ENCODE peak calls at places on chromosome 14, in six cellular contexts. One of them, this sample, is unnamed.

GRCh38 chr14:67270933-67271332 is 29.7 kb downstream of the PALS1 start:
- DNase-seq in hepatic stellate cell: no peak
- DNase-seq in AG04449: no peak
- DNase-seq in stimulated activated CD8-positive, alpha-beta memory T cell treated with anti-CD3 and anti-CD28 coated beads, Interleukin-4, amount 100 ng/mL, for 1 hour: no peak
- DNase-seq in NCI-H510A: no peak
- DNase-seq in H54: no peak
- DNase-seq in this sample: no peak

GRCh38 chr14:58898655-58899316 is 261.0 kb downstream of the DACT1 start:
- DNase-seq in hepatic stellate cell: peak
- DNase-seq in AG04449: peak
- DNase-seq in stimulated activated CD8-positive, alpha-beta memory T cell treated with anti-CD3 and anti-CD28 coated beads, Interleukin-4, amount 100 ng/mL, for 1 hour: no peak
- DNase-seq in NCI-H510A: no peak
- DNase-seq in H54: no peak
- DNase-seq in this sample: peak

GRCh38 chr14:79831198-79831890 is 380.0 kb downstream of the DIO2 start:
- DNase-seq in hepatic stellate cell: no peak
- DNase-seq in AG04449: no peak
- DNase-seq in stimulated activated CD8-positive, alpha-beta memory T cell treated with anti-CD3 and anti-CD28 coated beads, Interleukin-4, amount 100 ng/mL, for 1 hour: no peak
- DNase-seq in NCI-H510A: no peak
- DNase-seq in H54: no peak
- DNase-seq in this sample: no peak

GRCh38 chr14:25049127-25049558 is 804 bp downstream of the STXBP6 start:
- DNase-seq in hepatic stellate cell: no peak
- DNase-seq in AG04449: no peak
- DNase-seq in stimulated activated CD8-positive, alpha-beta memory T cell treated with anti-CD3 and anti-CD28 coated beads, Interleukin-4, amount 100 ng/mL, for 1 hour: no peak
- DNase-seq in NCI-H510A: no peak
- DNase-seq in H54: no peak
- DNase-seq in this sample: peak

GRCh38 chr14:50599700-50600444 is 39.9 kb downstream of the ATL1 start:
- DNase-seq in hepatic stellate cell: no peak
- DNase-seq in AG04449: no peak
- DNase-seq in stimulated activated CD8-positive, alpha-beta memory T cell treated with anti-CD3 and anti-CD28 coated beads, Interleukin-4, amount 100 ng/mL, for 1 hour: no peak
- DNase-seq in NCI-H510A: peak
- DNase-seq in H54: no peak
- DNase-seq in this sample: peak

GRCh38 chr14:53055003-53055402 is 98.1 kb downstream of the DDHD1 start:
- DNase-seq in hepatic stellate cell: peak
- DNase-seq in AG04449: no peak
- DNase-seq in stimulated activated CD8-positive, alpha-beta memory T cell treated with anti-CD3 and anti-CD28 coated beads, Interleukin-4, amount 100 ng/mL, for 1 hour: no peak
- DNase-seq in NCI-H510A: no peak
- DNase-seq in H54: no peak
- DNase-seq in this sample: peak

GRCh38 chr14:77641207-77641533 is 24.7 kb upstream of the SPTLC2 start:
- DNase-seq in hepatic stellate cell: no peak
- DNase-seq in AG04449: no peak
- DNase-seq in stimulated activated CD8-positive, alpha-beta memory T cell treated with anti-CD3 and anti-CD28 coated beads, Interleukin-4, amount 100 ng/mL, for 1 hour: no peak
- DNase-seq in NCI-H510A: no peak
- DNase-seq in H54: no peak
- DNase-seq in this sample: no peak

GRCh38 chr14:23047042-23047634 is 5.1 kb downstream of the PSMB11 start:
- DNase-seq in hepatic stellate cell: no peak
- DNase-seq in AG04449: no peak
- DNase-seq in stimulated activated CD8-positive, alpha-beta memory T cell treated with anti-CD3 and anti-CD28 coated beads, Interleukin-4, amount 100 ng/mL, for 1 hour: no peak
- DNase-seq in NCI-H510A: no peak
- DNase-seq in H54: peak
- DNase-seq in this sample: peak

GRCh38 chr14:101539929-101540328 is 21.4 kb upstream of the DIO3 start:
- DNase-seq in hepatic stellate cell: no peak
- DNase-seq in AG04449: no peak
- DNase-seq in stimulated activated CD8-positive, alpha-beta memory T cell treated with anti-CD3 and anti-CD28 coated beads, Interleukin-4, amount 100 ng/mL, for 1 hour: no peak
- DNase-seq in NCI-H510A: no peak
- DNase-seq in H54: no peak
- DNase-seq in this sample: no peak

GRCh38 chr14:96949594-96949993 is 152.4 kb downstream of the VRK1 start:
- DNase-seq in hepatic stellate cell: no peak
- DNase-seq in AG04449: no peak
- DNase-seq in stimulated activated CD8-positive, alpha-beta memory T cell treated with anti-CD3 and anti-CD28 coated beads, Interleukin-4, amount 100 ng/mL, for 1 hour: no peak
- DNase-seq in NCI-H510A: no peak
- DNase-seq in H54: no peak
- DNase-seq in this sample: no peak

GRCh38 chr14:63891148-63891964 is 38.6 kb downstream of the SYNE2 start:
- DNase-seq in hepatic stellate cell: no peak
- DNase-seq in AG04449: no peak
- DNase-seq in stimulated activated CD8-positive, alpha-beta memory T cell treated with anti-CD3 and anti-CD28 coated beads, Interleukin-4, amount 100 ng/mL, for 1 hour: no peak
- DNase-seq in NCI-H510A: no peak
- DNase-seq in H54: no peak
- DNase-seq in this sample: no peak

GRCh38 chr14:58055497-58055896 is 96.5 kb downstream of the ARMH4 start:
- DNase-seq in hepatic stellate cell: no peak
- DNase-seq in AG04449: no peak
- DNase-seq in stimulated activated CD8-positive, alpha-beta memory T cell treated with anti-CD3 and anti-CD28 coated beads, Interleukin-4, amount 100 ng/mL, for 1 hour: no peak
- DNase-seq in NCI-H510A: no peak
- DNase-seq in H54: no peak
- DNase-seq in this sample: no peak

GRCh38 chr14:36942522-36943245 is 229.7 kb downstream of the SLC25A21 start:
- DNase-seq in hepatic stellate cell: no peak
- DNase-seq in AG04449: no peak
- DNase-seq in stimulated activated CD8-positive, alpha-beta memory T cell treated with anti-CD3 and anti-CD28 coated beads, Interleukin-4, amount 100 ng/mL, for 1 hour: no peak
- DNase-seq in NCI-H510A: no peak
- DNase-seq in H54: no peak
- DNase-seq in this sample: peak

GRCh38 chr14:53360821-53361220 is 207.7 kb upstream of the DDHD1 start:
- DNase-seq in hepatic stellate cell: no peak
- DNase-seq in AG04449: no peak
- DNase-seq in stimulated activated CD8-positive, alpha-beta memory T cell treated with anti-CD3 and anti-CD28 coated beads, Interleukin-4, amount 100 ng/mL, for 1 hour: no peak
- DNase-seq in NCI-H510A: no peak
- DNase-seq in H54: no peak
- DNase-seq in this sample: no peak

GRCh38 chr14:67411820-67412421 is at the start of gene PLEK2:
- DNase-seq in hepatic stellate cell: peak
- DNase-seq in AG04449: no peak
- DNase-seq in stimulated activated CD8-positive, alpha-beta memory T cell treated with anti-CD3 and anti-CD28 coated beads, Interleukin-4, amount 100 ng/mL, for 1 hour: no peak
- DNase-seq in NCI-H510A: peak
- DNase-seq in H54: no peak
- DNase-seq in this sample: peak

GRCh38 chr14:69879175-69880047 is at the start of gene SMOC1:
- DNase-seq in hepatic stellate cell: no peak
- DNase-seq in AG04449: no peak
- DNase-seq in stimulated activated CD8-positive, alpha-beta memory T cell treated with anti-CD3 and anti-CD28 coated beads, Interleukin-4, amount 100 ng/mL, for 1 hour: no peak
- DNase-seq in NCI-H510A: peak
- DNase-seq in H54: no peak
- DNase-seq in this sample: peak

GRCh38 chr14:100321473-100322137 is 1.5 kb upstream of the SLC25A47 start:
- DNase-seq in hepatic stellate cell: no peak
- DNase-seq in AG04449: no peak
- DNase-seq in stimulated activated CD8-positive, alpha-beta memory T cell treated with anti-CD3 and anti-CD28 coated beads, Interleukin-4, amount 100 ng/mL, for 1 hour: no peak
- DNase-seq in NCI-H510A: no peak
- DNase-seq in H54: no peak
- DNase-seq in this sample: no peak

GRCh38 chr14:54622189-54622958 is 55.4 kb downstream of the SAMD4A start:
- DNase-seq in hepatic stellate cell: no peak
- DNase-seq in AG04449: no peak
- DNase-seq in stimulated activated CD8-positive, alpha-beta memory T cell treated with anti-CD3 and anti-CD28 coated beads, Interleukin-4, amount 100 ng/mL, for 1 hour: no peak
- DNase-seq in NCI-H510A: no peak
- DNase-seq in H54: no peak
- DNase-seq in this sample: no peak

GRCh38 chr14:72558721-72559120 is 335.2 kb downstream of the DPF3 start:
- DNase-seq in hepatic stellate cell: no peak
- DNase-seq in AG04449: no peak
- DNase-seq in stimulated activated CD8-positive, alpha-beta memory T cell treated with anti-CD3 and anti-CD28 coated beads, Interleukin-4, amount 100 ng/mL, for 1 hour: no peak
- DNase-seq in NCI-H510A: no peak
- DNase-seq in H54: peak
- DNase-seq in this sample: peak

GRCh38 chr14:74217672-74218448 is 21.4 kb upstream of the VSX2 start:
- DNase-seq in hepatic stellate cell: peak
- DNase-seq in AG04449: no peak
- DNase-seq in stimulated activated CD8-positive, alpha-beta memory T cell treated with anti-CD3 and anti-CD28 coated beads, Interleukin-4, amount 100 ng/mL, for 1 hour: peak
- DNase-seq in NCI-H510A: peak
- DNase-seq in H54: no peak
- DNase-seq in this sample: peak

GRCh38 chr14:102510616-102511520 is 1.3 kb upstream of the ANKRD9 start:
- DNase-seq in hepatic stellate cell: no peak
- DNase-seq in AG04449: no peak
- DNase-seq in stimulated activated CD8-positive, alpha-beta memory T cell treated with anti-CD3 and anti-CD28 coated beads, Interleukin-4, amount 100 ng/mL, for 1 hour: no peak
- DNase-seq in NCI-H510A: no peak
- DNase-seq in H54: no peak
- DNase-seq in this sample: no peak

GRCh38 chr14:66701813-66702212 is 193.9 kb downstream of the GPHN start:
- DNase-seq in hepatic stellate cell: no peak
- DNase-seq in AG04449: no peak
- DNase-seq in stimulated activated CD8-positive, alpha-beta memory T cell treated with anti-CD3 and anti-CD28 coated beads, Interleukin-4, amount 100 ng/mL, for 1 hour: no peak
- DNase-seq in NCI-H510A: no peak
- DNase-seq in H54: no peak
- DNase-seq in this sample: no peak

GRCh38 chr14:64580451-64580850 is 30.7 kb downstream of the PPP1R36 start:
- DNase-seq in hepatic stellate cell: no peak
- DNase-seq in AG04449: no peak
- DNase-seq in stimulated activated CD8-positive, alpha-beta memory T cell treated with anti-CD3 and anti-CD28 coated beads, Interleukin-4, amount 100 ng/mL, for 1 hour: no peak
- DNase-seq in NCI-H510A: no peak
- DNase-seq in H54: no peak
- DNase-seq in this sample: no peak

GRCh38 chr14:102008891-102009290 is 44.5 kb downstream of the DYNC1H1 start:
- DNase-seq in hepatic stellate cell: no peak
- DNase-seq in AG04449: no peak
- DNase-seq in stimulated activated CD8-positive, alpha-beta memory T cell treated with anti-CD3 and anti-CD28 coated beads, Interleukin-4, amount 100 ng/mL, for 1 hour: no peak
- DNase-seq in NCI-H510A: no peak
- DNase-seq in H54: no peak
- DNase-seq in this sample: no peak

GRCh38 chr14:100824156-100824555 is 1.8 kb upstream of the MEG3 start:
- DNase-seq in hepatic stellate cell: no peak
- DNase-seq in AG04449: no peak
- DNase-seq in stimulated activated CD8-positive, alpha-beta memory T cell treated with anti-CD3 and anti-CD28 coated beads, Interleukin-4, amount 100 ng/mL, for 1 hour: no peak
- DNase-seq in NCI-H510A: no peak
- DNase-seq in H54: no peak
- DNase-seq in this sample: peak

GRCh38 chr14:49950275-49951250 is 57.7 kb downstream of the ARF6 start:
- DNase-seq in hepatic stellate cell: no peak
- DNase-seq in AG04449: no peak
- DNase-seq in stimulated activated CD8-positive, alpha-beta memory T cell treated with anti-CD3 and anti-CD28 coated beads, Interleukin-4, amount 100 ng/mL, for 1 hour: no peak
- DNase-seq in NCI-H510A: peak
- DNase-seq in H54: no peak
- DNase-seq in this sample: no peak

GRCh38 chr14:76870146-76870545 is 43.9 kb downstream of the LRRC74A start:
- DNase-seq in hepatic stellate cell: no peak
- DNase-seq in AG04449: no peak
- DNase-seq in stimulated activated CD8-positive, alpha-beta memory T cell treated with anti-CD3 and anti-CD28 coated beads, Interleukin-4, amount 100 ng/mL, for 1 hour: no peak
- DNase-seq in NCI-H510A: no peak
- DNase-seq in H54: no peak
- DNase-seq in this sample: no peak

GRCh38 chr14:74945261-74945851 is 10.0 kb downstream of the PGF start:
- DNase-seq in hepatic stellate cell: no peak
- DNase-seq in AG04449: no peak
- DNase-seq in stimulated activated CD8-positive, alpha-beta memory T cell treated with anti-CD3 and anti-CD28 coated beads, Interleukin-4, amount 100 ng/mL, for 1 hour: no peak
- DNase-seq in NCI-H510A: no peak
- DNase-seq in H54: no peak
- DNase-seq in this sample: no peak